ENCODE peak calls at places on chromosomes 2 and 18, in five cellular contexts. B is WTC11, P is GM12878, T is HepG2, M is H1. G is an unnamed sample.

GRCh38 chr2:100065029-100065428 is 77.4 kb downstream of the AFF3 start:
- DNase-seq in B (no peak), P (no peak), T (no peak), M (no peak), G (no peak)

GRCh38 chr18:44733069-44733753 is 52.5 kb downstream of the SETBP1 start:
- DNase-seq in B (no peak), P (no peak), T (no peak), M (no peak), G (no peak)

GRCh38 chr2:123262856-123263255 is 762.2 kb upstream of the CNTNAP5 start:
- DNase-seq in B (no peak), P (no peak), T (no peak), M (no peak), G (no peak)

GRCh38 chr18:62784338-62784965 is 69.1 kb downstream of the PHLPP1 start:
- DNase-seq in B (no peak), P (no peak), T (no peak), M (no peak), G (no peak)

GRCh38 chr2:53880756-53881155 is 21.0 kb upstream of the GPR75 start:
- DNase-seq in B (no peak), P (no peak), T (no peak), M (no peak), G (no peak)

GRCh38 chr2:17818235-17818634 is 2.0 kb downstream of the MSGN1 start:
- DNase-seq in B (no peak), P (no peak), T (no peak), M (no peak), G (no peak)

GRCh38 chr2:220000080-220000479 is 372.6 kb downstream of the SLC4A3 start:
- DNase-seq in B (no peak), P (no peak), T (no peak), M (no peak), G (no peak)

GRCh38 chr2:19349911-19350677 is 8.3 kb downstream of the OSR1 start:
- DNase-seq in B (peak; percentile 87), P (no peak), T (peak; percentile 27), M (peak; percentile 95), G (peak; percentile 64)

GRCh38 chr18:997499-997898 is 92.8 kb downstream of the ADCYAP1 start:
- DNase-seq in B (no peak), P (no peak), T (no peak), M (no peak), G (no peak)

GRCh38 chr2:127387655-127388422 is at the start of gene MAP3K2:
- DNase-seq in B (peak; percentile 94), P (peak; percentile 45), T (peak; percentile 86), M (peak; percentile 93), G (peak; percentile 100)

GRCh38 chr2:230847883-230848388 is 16.8 kb upstream of the ITM2C start:
- DNase-seq in B (peak; percentile 97), P (peak; percentile 44), T (peak; percentile 70), M (peak; percentile 99), G (peak; percentile 87)

GRCh38 chr2:28408764-28409599 is 16.3 kb downstream of the FOSL2 start:
- DNase-seq in B (no peak), P (no peak), T (no peak), M (no peak), G (no peak)

GRCh38 chr2:186903183-186903582 is 54.2 kb upstream of the ZSWIM2 start:
- DNase-seq in B (no peak), P (no peak), T (no peak), M (no peak), G (no peak)

GRCh38 chr2:99297990-99298389 is 3.0 kb downstream of the LYG1 start:
- DNase-seq in B (no peak), P (no peak), T (no peak), M (no peak), G (no peak)

GRCh38 chr2:64844087-64844486 is 145.1 kb upstream of the SLC1A4 start:
- DNase-seq in B (no peak), P (no peak), T (no peak), M (no peak), G (peak; percentile 21)

GRCh38 chr2:127175821-127176354 is 44.2 kb downstream of the CYP27C1 start:
- DNase-seq in B (no peak), P (no peak), T (no peak), M (no peak), G (no peak)

GRCh38 chr18:30915336-30915988 is 127.1 kb downstream of the DSC3 start:
- DNase-seq in B (no peak), P (no peak), T (peak; percentile 11), M (no peak), G (no peak)
- TF ChIP-seq ATF2 in B (no peak), P (no peak), T (no peak), M (no peak), G (no peak)

GRCh38 chr2:221245772-221246171 is 326.3 kb downstream of the EPHA4 start:
- DNase-seq in B (no peak), P (no peak), T (no peak), M (no peak), G (no peak)

GRCh38 chr2:221235941-221236340 is 336.2 kb downstream of the EPHA4 start:
- DNase-seq in B (no peak), P (no peak), T (no peak), M (no peak), G (no peak)

GRCh38 chr2:221243758-221244157 is 328.3 kb downstream of the EPHA4 start:
- DNase-seq in B (no peak), P (no peak), T (no peak), M (no peak), G (no peak)

GRCh38 chr2:221245045-221245444 is 327.1 kb downstream of the EPHA4 start:
- DNase-seq in B (no peak), P (no peak), T (no peak), M (no peak), G (no peak)

DNA sequence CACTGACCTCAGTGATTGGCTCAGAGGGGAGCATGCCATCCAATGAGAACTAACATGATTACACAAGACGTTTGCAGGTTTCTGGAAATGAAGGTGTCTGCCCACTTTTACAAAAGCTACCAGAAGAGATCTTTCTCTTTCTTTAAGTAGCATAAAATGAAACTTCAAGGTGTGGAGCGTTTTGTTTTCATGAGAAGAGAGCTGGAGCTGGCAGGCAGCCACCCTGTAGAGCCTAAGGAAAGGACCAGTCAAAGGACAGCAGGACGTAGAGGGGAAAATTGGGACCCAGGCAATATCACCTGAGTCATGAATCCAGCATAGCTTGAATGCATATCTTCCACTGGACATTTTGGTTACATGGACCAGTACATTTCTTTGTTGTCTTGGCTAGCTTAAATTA is 331.0 kb downstream of the EPHA4 start:
- DNase-seq in B (no peak), P (no peak), T (no peak), M (no peak), G (no peak)
- TF ChIP-seq ATF2 in B (no peak), P (no peak), T (no peak), M (no peak), G (no peak)

DNA sequence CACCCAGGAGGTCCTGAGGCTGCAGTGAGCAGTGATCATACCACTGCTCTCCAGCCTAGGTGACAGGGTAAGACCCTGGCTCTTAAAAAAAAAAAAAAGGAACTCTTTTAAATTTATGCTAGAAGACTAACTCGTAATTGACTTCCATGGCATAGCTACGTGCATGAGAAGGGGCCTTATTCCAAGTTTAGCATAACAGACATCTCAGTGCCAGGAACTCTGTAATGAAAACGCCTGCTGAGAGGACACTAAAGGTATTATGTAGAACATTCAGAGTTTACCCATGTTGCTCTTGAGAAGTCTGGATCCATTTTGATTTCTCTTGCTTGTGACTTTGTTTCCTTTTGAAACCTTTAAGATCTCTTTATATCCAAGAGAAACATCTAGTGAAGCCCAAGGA is 276.0 kb downstream of the ZNF407 start:
- DNase-seq in B (no peak), P (no peak), T (no peak), M (no peak), G (no peak)
- TF ChIP-seq ATF2 in B (no peak), P (no peak), T (no peak), M (no peak), G (no peak)

GRCh38 chr2:152241956-152242355 is 66.4 kb upstream of the STAM2 start:
- DNase-seq in B (no peak), P (no peak), T (no peak), M (no peak), G (no peak)

GRCh38 chr2:152243723-152244122 is 68.2 kb upstream of the STAM2 start:
- DNase-seq in B (no peak), P (no peak), T (peak; percentile 17), M (no peak), G (no peak)

GRCh38 chr2:152240559-152241231 is 65.1 kb upstream of the STAM2 start:
- DNase-seq in B (no peak), P (no peak), T (no peak), M (no peak), G (no peak)

GRCh38 chr2:152244241-152244640 is 68.7 kb upstream of the STAM2 start:
- DNase-seq in B (no peak), P (no peak), T (no peak), M (no peak), G (no peak)

GRCh38 chr2:152242787-152243472 is 67.4 kb upstream of the STAM2 start:
- DNase-seq in B (no peak), P (no peak), T (peak; percentile 70), M (no peak), G (no peak)
- TF ChIP-seq ATF2 in B (no peak), P (no peak), T (no peak), M (no peak), G (no peak)

DNA sequence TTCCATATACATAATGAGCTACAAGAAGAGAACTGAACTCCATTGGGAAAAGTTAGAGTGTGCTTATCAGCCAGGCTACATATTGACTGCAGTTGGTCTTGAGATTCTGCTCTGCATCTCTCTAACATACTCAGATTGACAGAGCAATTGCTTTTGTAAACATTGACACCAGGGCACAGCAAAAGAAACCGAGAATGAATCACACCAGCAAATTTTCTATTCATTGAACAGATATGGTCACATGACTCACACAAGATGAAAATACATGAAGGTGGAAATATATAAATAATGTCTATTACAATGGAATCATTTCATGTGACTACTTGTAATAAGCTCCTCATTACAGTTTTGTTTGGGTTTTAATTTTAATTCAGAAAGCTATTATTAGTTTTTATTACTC is 691.9 kb upstream of the TMEFF2 start:
- DNase-seq in B (no peak), P (no peak), T (no peak), M (no peak), G (no peak)
- TF ChIP-seq ATF2 in B (no peak), P (no peak), T (no peak), M (no peak), G (no peak)

GRCh38 chr2:66697346-66697745 is 262.4 kb downstream of the MEIS1 start:
- DNase-seq in B (no peak), P (no peak), T (no peak), M (no peak), G (no peak)
- TF ChIP-seq ATF2 in B (no peak), P (no peak), T (no peak), M (no peak), G (no peak)

G was measured in K562.